ENCODE peak calls at places on chromosomes 4 and X, in ten cellular contexts. One of them, this sample, is unnamed.

GRCh38 chrX:119194631-119195030 is 41.5 kb upstream of the PGRMC1 start:
- DNase-seq in lung: no peak
- DNase-seq in ascending aorta: no peak
- DNase-seq in fibroblast of lung: peak; percentile 20
- DNase-seq in astrocyte of the spinal cord: no peak
- DNase-seq in kidney epithelial cell: no peak
- DNase-seq in GM20000: no peak
- DNase-seq in stomach: no peak
- DNase-seq in transverse colon: no peak
- DNase-seq in Calu3: no peak
- DNase-seq in this sample: no peak

GRCh38 chr4:115906428-115906827 is 793.0 kb upstream of the NDST4 start:
- DNase-seq in lung: no peak
- DNase-seq in ascending aorta: no peak
- DNase-seq in fibroblast of lung: no peak
- DNase-seq in astrocyte of the spinal cord: no peak
- DNase-seq in kidney epithelial cell: no peak
- DNase-seq in GM20000: no peak
- DNase-seq in stomach: no peak
- DNase-seq in transverse colon: no peak
- DNase-seq in Calu3: no peak
- DNase-seq in this sample: no peak

GRCh38 chr4:17778431-17778830 is 3.0 kb downstream of the FAM184B start:
- DNase-seq in lung: no peak
- DNase-seq in ascending aorta: no peak
- DNase-seq in fibroblast of lung: no peak
- DNase-seq in astrocyte of the spinal cord: no peak
- DNase-seq in kidney epithelial cell: no peak
- DNase-seq in GM20000: no peak
- DNase-seq in stomach: no peak
- DNase-seq in transverse colon: no peak
- DNase-seq in Calu3: no peak
- DNase-seq in this sample: no peak

GRCh38 chrX:129956145-129956544 is 26.3 kb upstream of the BCORL1 start:
- DNase-seq in lung: no peak
- DNase-seq in ascending aorta: no peak
- DNase-seq in fibroblast of lung: no peak
- DNase-seq in astrocyte of the spinal cord: no peak
- DNase-seq in kidney epithelial cell: no peak
- DNase-seq in GM20000: no peak
- DNase-seq in stomach: no peak
- DNase-seq in transverse colon: no peak
- DNase-seq in Calu3: no peak
- DNase-seq in this sample: no peak

GRCh38 chr4:122005064-122005755 is 53.4 kb upstream of the TRPC3 start:
- DNase-seq in lung: no peak
- DNase-seq in ascending aorta: no peak
- DNase-seq in fibroblast of lung: peak; percentile 85
- DNase-seq in astrocyte of the spinal cord: peak; percentile 67
- DNase-seq in kidney epithelial cell: no peak
- DNase-seq in GM20000: no peak
- DNase-seq in stomach: no peak
- DNase-seq in transverse colon: no peak
- DNase-seq in Calu3: no peak
- DNase-seq in this sample: peak; percentile 44

GRCh38 chr4:150828159-150828558 is 186.9 kb downstream of the LRBA start:
- DNase-seq in lung: no peak
- DNase-seq in ascending aorta: no peak
- DNase-seq in fibroblast of lung: no peak
- DNase-seq in astrocyte of the spinal cord: no peak
- DNase-seq in kidney epithelial cell: no peak
- DNase-seq in GM20000: peak; percentile 55
- DNase-seq in stomach: no peak
- DNase-seq in transverse colon: peak; percentile 25
- DNase-seq in Calu3: no peak
- DNase-seq in this sample: no peak

GRCh38 chr4:55396305-55397023 is 707 bp downstream of the TMEM165 start:
- DNase-seq in lung: peak; percentile 38
- DNase-seq in ascending aorta: peak; percentile 73
- DNase-seq in fibroblast of lung: peak; percentile 79
- DNase-seq in astrocyte of the spinal cord: peak; percentile 48
- DNase-seq in kidney epithelial cell: no peak
- DNase-seq in GM20000: peak; percentile 53
- DNase-seq in stomach: peak; percentile 46
- DNase-seq in transverse colon: peak; percentile 57
- DNase-seq in Calu3: peak; percentile 40
- DNase-seq in this sample: no peak

GRCh38 chrX:42748067-42748850 is 29.7 kb downstream of the PPP1R2C start:
- DNase-seq in lung: no peak
- DNase-seq in ascending aorta: no peak
- DNase-seq in fibroblast of lung: peak; percentile 36
- DNase-seq in astrocyte of the spinal cord: peak; percentile 38
- DNase-seq in kidney epithelial cell: no peak
- DNase-seq in GM20000: no peak
- DNase-seq in stomach: no peak
- DNase-seq in transverse colon: no peak
- DNase-seq in Calu3: no peak
- DNase-seq in this sample: no peak

GRCh38 chrX:130981836-130982235 is 76.3 kb upstream of the ARHGAP36 start:
- DNase-seq in lung: no peak
- DNase-seq in ascending aorta: no peak
- DNase-seq in fibroblast of lung: peak; percentile 13
- DNase-seq in astrocyte of the spinal cord: no peak
- DNase-seq in kidney epithelial cell: no peak
- DNase-seq in GM20000: no peak
- DNase-seq in stomach: no peak
- DNase-seq in transverse colon: no peak
- DNase-seq in Calu3: no peak
- DNase-seq in this sample: no peak

GRCh38 chr4:88599298-88599697 is 7.0 kb downstream of the HERC3 start:
- DNase-seq in lung: no peak
- DNase-seq in ascending aorta: no peak
- DNase-seq in fibroblast of lung: peak; percentile 48
- DNase-seq in astrocyte of the spinal cord: peak; percentile 51
- DNase-seq in kidney epithelial cell: no peak
- DNase-seq in GM20000: no peak
- DNase-seq in stomach: no peak
- DNase-seq in transverse colon: no peak
- DNase-seq in Calu3: no peak
- DNase-seq in this sample: no peak

GRCh38 chr4:14908635-14909034 is 93.6 kb upstream of the CPEB2 start:
- DNase-seq in lung: no peak
- DNase-seq in ascending aorta: no peak
- DNase-seq in fibroblast of lung: peak; percentile 57
- DNase-seq in astrocyte of the spinal cord: peak; percentile 60
- DNase-seq in kidney epithelial cell: peak; percentile 34
- DNase-seq in GM20000: no peak
- DNase-seq in stomach: no peak
- DNase-seq in transverse colon: no peak
- DNase-seq in Calu3: peak; percentile 22
- DNase-seq in this sample: no peak

GRCh38 chr4:57233391-57233790 is 123.2 kb upstream of the IGFBP7 start:
- DNase-seq in lung: no peak
- DNase-seq in ascending aorta: no peak
- DNase-seq in fibroblast of lung: peak; percentile 51
- DNase-seq in astrocyte of the spinal cord: peak; percentile 29
- DNase-seq in kidney epithelial cell: no peak
- DNase-seq in GM20000: no peak
- DNase-seq in stomach: no peak
- DNase-seq in transverse colon: no peak
- DNase-seq in Calu3: no peak
- DNase-seq in this sample: no peak

GRCh38 chr4:76758996-76759395 is 138.9 kb downstream of the SOWAHB start:
- DNase-seq in lung: no peak
- DNase-seq in ascending aorta: no peak
- DNase-seq in fibroblast of lung: no peak
- DNase-seq in astrocyte of the spinal cord: no peak
- DNase-seq in kidney epithelial cell: no peak
- DNase-seq in GM20000: no peak
- DNase-seq in stomach: no peak
- DNase-seq in transverse colon: no peak
- DNase-seq in Calu3: no peak
- DNase-seq in this sample: no peak

GRCh38 chrX:140548985-140549384 is 44.1 kb upstream of the SOX3 start:
- DNase-seq in lung: no peak
- DNase-seq in ascending aorta: no peak
- DNase-seq in fibroblast of lung: no peak
- DNase-seq in astrocyte of the spinal cord: no peak
- DNase-seq in kidney epithelial cell: no peak
- DNase-seq in GM20000: no peak
- DNase-seq in stomach: no peak
- DNase-seq in transverse colon: no peak
- DNase-seq in Calu3: no peak
- DNase-seq in this sample: no peak

GRCh38 chr4:13992975-13993495 is 365.5 kb upstream of the BOD1L1 start:
- DNase-seq in lung: no peak
- DNase-seq in ascending aorta: no peak
- DNase-seq in fibroblast of lung: peak; percentile 14
- DNase-seq in astrocyte of the spinal cord: no peak
- DNase-seq in kidney epithelial cell: no peak
- DNase-seq in GM20000: no peak
- DNase-seq in stomach: no peak
- DNase-seq in transverse colon: no peak
- DNase-seq in Calu3: no peak
- DNase-seq in this sample: no peak

GRCh38 chr4:80371046-80371445 is 35.5 kb downstream of the CFAP299 start:
- DNase-seq in lung: no peak
- DNase-seq in ascending aorta: no peak
- DNase-seq in fibroblast of lung: no peak
- DNase-seq in astrocyte of the spinal cord: no peak
- DNase-seq in kidney epithelial cell: no peak
- DNase-seq in GM20000: no peak
- DNase-seq in stomach: no peak
- DNase-seq in transverse colon: no peak
- DNase-seq in Calu3: no peak
- DNase-seq in this sample: no peak

GRCh38 chr4:139734201-139734874 is 68.7 kb downstream of the MGST2 start:
- DNase-seq in lung: no peak
- DNase-seq in ascending aorta: peak; percentile 79
- DNase-seq in fibroblast of lung: peak; percentile 91
- DNase-seq in astrocyte of the spinal cord: peak; percentile 50
- DNase-seq in kidney epithelial cell: no peak
- DNase-seq in GM20000: no peak
- DNase-seq in stomach: no peak
- DNase-seq in transverse colon: no peak
- DNase-seq in Calu3: no peak
- DNase-seq in this sample: peak; percentile 9

GRCh38 chr4:148444296-148445070 is 2.3 kb upstream of the NR3C2 start:
- DNase-seq in lung: no peak
- DNase-seq in ascending aorta: peak; percentile 70
- DNase-seq in fibroblast of lung: no peak
- DNase-seq in astrocyte of the spinal cord: no peak
- DNase-seq in kidney epithelial cell: no peak
- DNase-seq in GM20000: peak; percentile 52
- DNase-seq in stomach: peak; percentile 42
- DNase-seq in transverse colon: peak; percentile 40
- DNase-seq in Calu3: peak; percentile 38
- DNase-seq in this sample: no peak
- TF ChIP-seq CTCF in lung: no peak
- TF ChIP-seq CTCF in ascending aorta: no peak
- TF ChIP-seq CTCF in fibroblast of lung: no peak
- TF ChIP-seq CTCF in astrocyte of the spinal cord: no peak
- TF ChIP-seq CTCF in kidney epithelial cell: no peak
- TF ChIP-seq CTCF in GM20000: no peak
- TF ChIP-seq CTCF in stomach: no peak
- TF ChIP-seq CTCF in transverse colon: no peak
- TF ChIP-seq CTCF in Calu3: no peak
- TF ChIP-seq CTCF in this sample: no peak

DNA sequence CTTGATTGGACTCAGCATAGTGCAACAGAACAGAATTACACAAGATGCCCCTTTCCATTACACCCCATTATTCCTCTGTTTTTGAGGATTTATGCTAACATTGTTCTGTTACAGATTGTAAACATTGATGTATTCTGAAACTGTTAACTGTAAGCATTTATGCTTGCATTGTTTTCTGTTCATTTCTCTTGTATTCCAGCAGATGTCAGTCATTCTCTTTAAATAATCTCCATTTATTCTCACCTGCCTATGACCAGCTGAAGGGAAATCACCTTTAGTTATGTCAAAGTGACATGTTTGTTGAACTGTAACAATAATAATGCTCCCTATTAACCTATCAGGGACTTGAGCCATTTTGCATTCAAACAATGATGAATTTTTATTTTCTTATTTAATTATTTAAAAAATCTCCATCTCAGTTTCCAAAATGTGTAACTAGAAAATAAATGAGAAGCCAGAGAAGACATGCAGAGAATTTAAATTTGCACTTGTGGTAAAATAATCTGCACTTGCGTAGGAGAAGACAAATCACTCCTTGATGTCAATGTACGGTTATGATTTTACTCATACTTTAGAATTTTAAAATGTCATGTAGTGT is 58.0 kb downstream of the SPCS3 start:
- DNase-seq in lung: no peak
- DNase-seq in ascending aorta: no peak
- DNase-seq in fibroblast of lung: peak; percentile 51
- DNase-seq in astrocyte of the spinal cord: peak; percentile 52
- DNase-seq in kidney epithelial cell: no peak
- DNase-seq in GM20000: peak; percentile 26
- DNase-seq in stomach: no peak
- DNase-seq in transverse colon: no peak
- DNase-seq in Calu3: no peak
- DNase-seq in this sample: no peak
- TF ChIP-seq CTCF in lung: no peak
- TF ChIP-seq CTCF in ascending aorta: peak; percentile 27
- TF ChIP-seq CTCF in fibroblast of lung: peak; percentile 45
- TF ChIP-seq CTCF in astrocyte of the spinal cord: peak; percentile 42
- TF ChIP-seq CTCF in kidney epithelial cell: peak; percentile 32
- TF ChIP-seq CTCF in GM20000: peak; percentile 12
- TF ChIP-seq CTCF in stomach: no peak
- TF ChIP-seq CTCF in transverse colon: no peak
- TF ChIP-seq CTCF in Calu3: no peak
- TF ChIP-seq CTCF in this sample: peak; percentile 39

DNA sequence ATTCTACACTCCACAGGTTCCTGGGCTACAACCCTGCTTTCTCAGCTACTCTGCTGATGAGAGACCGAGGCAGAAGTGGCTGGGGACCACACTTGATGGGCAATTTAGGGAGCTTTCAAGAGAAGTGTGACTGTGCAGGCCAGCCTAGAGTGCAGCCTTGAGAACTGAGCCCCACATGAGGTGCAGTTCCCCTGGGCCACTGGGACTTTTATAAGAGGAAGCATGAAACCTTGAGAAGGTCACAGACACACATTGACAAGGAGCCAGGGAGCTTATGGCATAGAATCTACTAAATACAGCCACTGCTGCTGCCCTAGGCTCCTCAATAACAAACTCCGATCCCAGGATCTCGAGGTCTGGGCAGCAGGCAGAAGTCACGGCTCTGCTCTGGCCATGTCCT is 13.1 kb downstream of the C4orf50 start:
- DNase-seq in lung: no peak
- DNase-seq in ascending aorta: no peak
- DNase-seq in fibroblast of lung: no peak
- DNase-seq in astrocyte of the spinal cord: no peak
- DNase-seq in kidney epithelial cell: no peak
- DNase-seq in GM20000: no peak
- DNase-seq in stomach: no peak
- DNase-seq in transverse colon: no peak
- DNase-seq in Calu3: no peak
- DNase-seq in this sample: no peak
- TF ChIP-seq CTCF in lung: no peak
- TF ChIP-seq CTCF in ascending aorta: no peak
- TF ChIP-seq CTCF in fibroblast of lung: no peak
- TF ChIP-seq CTCF in astrocyte of the spinal cord: no peak
- TF ChIP-seq CTCF in kidney epithelial cell: no peak
- TF ChIP-seq CTCF in GM20000: no peak
- TF ChIP-seq CTCF in stomach: no peak
- TF ChIP-seq CTCF in transverse colon: no peak
- TF ChIP-seq CTCF in Calu3: no peak
- TF ChIP-seq CTCF in this sample: no peak

GRCh38 chr4:74830928-74831327 is 36.6 kb upstream of the BTC start:
- DNase-seq in lung: no peak
- DNase-seq in ascending aorta: no peak
- DNase-seq in fibroblast of lung: no peak
- DNase-seq in astrocyte of the spinal cord: no peak
- DNase-seq in kidney epithelial cell: no peak
- DNase-seq in GM20000: no peak
- DNase-seq in stomach: no peak
- DNase-seq in transverse colon: no peak
- DNase-seq in Calu3: no peak
- DNase-seq in this sample: no peak
- TF ChIP-seq CTCF in lung: no peak
- TF ChIP-seq CTCF in ascending aorta: no peak
- TF ChIP-seq CTCF in fibroblast of lung: peak; percentile 36
- TF ChIP-seq CTCF in astrocyte of the spinal cord: no peak
- TF ChIP-seq CTCF in kidney epithelial cell: peak; percentile 21
- TF ChIP-seq CTCF in GM20000: no peak
- TF ChIP-seq CTCF in stomach: no peak
- TF ChIP-seq CTCF in transverse colon: no peak
- TF ChIP-seq CTCF in Calu3: no peak
- TF ChIP-seq CTCF in this sample: no peak